ENCODE peak calls at places on chromosomes 13 and 19, in four cellular contexts. One of them, this sample, is unnamed.

GRCh38 chr13:113879506-113880360 is 15.9 kb upstream of the GAS6 start:
- DNase-seq in heart left ventricle: no peak
- DNase-seq in upper lobe of right lung: no peak
- DNase-seq in CD4-positive, alpha-beta memory T cell: no peak
- DNase-seq in this sample: no peak

GRCh38 chr19:54128796-54129616 is 8.6 kb upstream of the CNOT3 start:
- DNase-seq in upper lobe of right lung: no peak
- DNase-seq in CD4-positive, alpha-beta memory T cell: no peak
- DNase-seq in heart left ventricle: no peak
- DNase-seq in this sample: no peak

GRCh38 chr13:59488436-59488835 is 675.3 kb downstream of the DIAPH3 start:
- DNase-seq in heart left ventricle: no peak
- DNase-seq in CD4-positive, alpha-beta memory T cell: no peak
- DNase-seq in upper lobe of right lung: no peak
- DNase-seq in this sample: no peak

GRCh38 chr13:77359171-77359570 is 32.3 kb upstream of the MYCBP2 start:
- DNase-seq in CD4-positive, alpha-beta memory T cell: no peak
- DNase-seq in upper lobe of right lung: no peak
- DNase-seq in heart left ventricle: no peak
- DNase-seq in this sample: no peak

GRCh38 chr13:84867246-84867645 is 932.0 kb downstream of the SLITRK6 start:
- DNase-seq in CD4-positive, alpha-beta memory T cell: no peak
- DNase-seq in upper lobe of right lung: no peak
- DNase-seq in heart left ventricle: no peak
- DNase-seq in this sample: no peak

GRCh38 chr13:97892717-97893116 is 60.8 kb upstream of the IPO5 start:
- DNase-seq in upper lobe of right lung: no peak
- DNase-seq in heart left ventricle: no peak
- DNase-seq in CD4-positive, alpha-beta memory T cell: no peak
- DNase-seq in this sample: no peak

GRCh38 chr13:106393776-106394175 is 141.7 kb downstream of the EFNB2 start:
- DNase-seq in CD4-positive, alpha-beta memory T cell: no peak
- DNase-seq in heart left ventricle: no peak
- DNase-seq in upper lobe of right lung: no peak
- DNase-seq in this sample: no peak

GRCh38 chr19:41694831-41695635 is 7.0 kb upstream of the CEACAM7 start:
- DNase-seq in heart left ventricle: no peak
- DNase-seq in CD4-positive, alpha-beta memory T cell: no peak
- DNase-seq in upper lobe of right lung: peak
- DNase-seq in this sample: no peak

GRCh38 chr13:23598371-23598770 is 28.2 kb downstream of the TNFRSF19 start:
- DNase-seq in CD4-positive, alpha-beta memory T cell: no peak
- DNase-seq in upper lobe of right lung: no peak
- DNase-seq in heart left ventricle: no peak
- DNase-seq in this sample: no peak

GRCh38 chr13:105442941-105443340 is 1092.5 kb downstream of the EFNB2 start:
- DNase-seq in upper lobe of right lung: no peak
- DNase-seq in heart left ventricle: no peak
- DNase-seq in CD4-positive, alpha-beta memory T cell: no peak
- DNase-seq in this sample: no peak

GRCh38 chr19:15188851-15189250 is 11.9 kb downstream of the NOTCH3 start:
- DNase-seq in heart left ventricle: no peak
- DNase-seq in upper lobe of right lung: no peak
- DNase-seq in CD4-positive, alpha-beta memory T cell: no peak
- DNase-seq in this sample: no peak

GRCh38 chr13:63094069-63094468 is 1678.4 kb upstream of the PCDH20 start:
- DNase-seq in upper lobe of right lung: no peak
- DNase-seq in heart left ventricle: no peak
- DNase-seq in CD4-positive, alpha-beta memory T cell: no peak
- DNase-seq in this sample: no peak

GRCh38 chr13:71879129-71879535 is 12.1 kb upstream of the DACH1 start:
- DNase-seq in heart left ventricle: no peak
- DNase-seq in upper lobe of right lung: no peak
- DNase-seq in CD4-positive, alpha-beta memory T cell: no peak
- DNase-seq in this sample: no peak

GRCh38 chr19:17883627-17884413 is 12.1 kb downstream of the SLC5A5 start:
- DNase-seq in upper lobe of right lung: no peak
- DNase-seq in heart left ventricle: no peak
- DNase-seq in CD4-positive, alpha-beta memory T cell: no peak
- DNase-seq in this sample: no peak

GRCh38 chr13:98643479-98643878 is 66.6 kb upstream of the STK24 start:
- DNase-seq in heart left ventricle: no peak
- DNase-seq in CD4-positive, alpha-beta memory T cell: no peak
- DNase-seq in upper lobe of right lung: no peak
- DNase-seq in this sample: no peak

DNA sequence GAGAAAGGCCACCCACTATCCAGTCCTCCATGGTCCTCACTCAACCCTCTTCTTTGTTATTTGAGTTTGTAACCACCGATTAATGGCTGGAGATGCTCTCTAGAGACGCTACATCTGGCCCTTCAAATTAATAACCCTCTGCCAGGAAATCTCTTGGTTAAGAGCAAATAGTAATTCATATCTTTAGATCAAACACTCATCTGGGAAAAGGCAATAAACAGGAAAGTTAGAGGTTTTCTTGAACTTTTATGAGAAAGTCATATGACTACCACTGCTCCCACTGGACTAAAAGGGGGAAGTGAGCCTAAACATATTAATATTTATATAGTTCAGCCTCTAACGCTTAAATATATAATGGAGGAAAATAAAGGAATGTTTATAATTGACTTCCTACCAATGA is 2.9 kb downstream of the TBC1D4 start:
- DNase-seq in upper lobe of right lung: no peak
- DNase-seq in CD4-positive, alpha-beta memory T cell: no peak
- DNase-seq in heart left ventricle: no peak
- DNase-seq in this sample: no peak
- H3K27ac ChIP-seq in upper lobe of right lung: no peak
- H3K27ac ChIP-seq in CD4-positive, alpha-beta memory T cell: no peak
- H3K27ac ChIP-seq in heart left ventricle: peak
- H3K27ac ChIP-seq in this sample: peak

GRCh38 chr19:38320969-38321339 is 1.3 kb downstream of the KCNK6 start:
- DNase-seq in upper lobe of right lung: no peak
- DNase-seq in heart left ventricle: no peak
- DNase-seq in CD4-positive, alpha-beta memory T cell: no peak
- DNase-seq in this sample: no peak

GRCh38 chr19:38318595-38319142 is 976 bp upstream of the KCNK6 start:
- DNase-seq in CD4-positive, alpha-beta memory T cell: no peak
- DNase-seq in upper lobe of right lung: no peak
- DNase-seq in heart left ventricle: peak
- DNase-seq in this sample: no peak

GRCh38 chr19:38321646-38322323 is 2.1 kb downstream of the KCNK6 start:
- DNase-seq in heart left ventricle: peak
- DNase-seq in upper lobe of right lung: no peak
- DNase-seq in CD4-positive, alpha-beta memory T cell: no peak
- DNase-seq in this sample: no peak

GRCh38 chr19:38317104-38317612 is 1.4 kb upstream of the YIF1B start:
- DNase-seq in upper lobe of right lung: no peak
- DNase-seq in CD4-positive, alpha-beta memory T cell: peak
- DNase-seq in heart left ventricle: no peak
- DNase-seq in this sample: no peak

GRCh38 chr19:38319421-38320258 is at the start of gene KCNK6:
- DNase-seq in upper lobe of right lung: peak
- DNase-seq in heart left ventricle: peak
- DNase-seq in CD4-positive, alpha-beta memory T cell: peak
- DNase-seq in this sample: no peak
- H3K27ac ChIP-seq in upper lobe of right lung: peak
- H3K27ac ChIP-seq in heart left ventricle: peak
- H3K27ac ChIP-seq in CD4-positive, alpha-beta memory T cell: peak
- H3K27ac ChIP-seq in this sample: peak

GRCh38 chr13:43196171-43196611 is 172.8 kb downstream of the DNAJC15 start:
- DNase-seq in CD4-positive, alpha-beta memory T cell: no peak
- DNase-seq in heart left ventricle: peak
- DNase-seq in upper lobe of right lung: no peak
- DNase-seq in this sample: peak

GRCh38 chr13:43196750-43197149 is 173.4 kb downstream of the DNAJC15 start:
- DNase-seq in heart left ventricle: no peak
- DNase-seq in upper lobe of right lung: no peak
- DNase-seq in CD4-positive, alpha-beta memory T cell: no peak
- DNase-seq in this sample: no peak

GRCh38 chr13:43195112-43195511 is 171.7 kb downstream of the DNAJC15 start:
- DNase-seq in upper lobe of right lung: no peak
- DNase-seq in heart left ventricle: no peak
- DNase-seq in CD4-positive, alpha-beta memory T cell: no peak
- DNase-seq in this sample: no peak

GRCh38 chr13:43193789-43194188 is 170.4 kb downstream of the DNAJC15 start:
- DNase-seq in heart left ventricle: no peak
- DNase-seq in CD4-positive, alpha-beta memory T cell: no peak
- DNase-seq in upper lobe of right lung: no peak
- DNase-seq in this sample: no peak

GRCh38 chr13:43195551-43195950 is 172.2 kb downstream of the DNAJC15 start:
- DNase-seq in heart left ventricle: no peak
- DNase-seq in upper lobe of right lung: no peak
- DNase-seq in CD4-positive, alpha-beta memory T cell: no peak
- DNase-seq in this sample: no peak
- H3K27ac ChIP-seq in heart left ventricle: no peak
- H3K27ac ChIP-seq in upper lobe of right lung: no peak
- H3K27ac ChIP-seq in CD4-positive, alpha-beta memory T cell: no peak
- H3K27ac ChIP-seq in this sample: no peak

GRCh38 chr13:51793570-51794273 is 10.2 kb downstream of the DHRS12 start:
- DNase-seq in upper lobe of right lung: no peak
- DNase-seq in CD4-positive, alpha-beta memory T cell: no peak
- DNase-seq in heart left ventricle: no peak
- DNase-seq in this sample: no peak
- H3K27ac ChIP-seq in upper lobe of right lung: no peak
- H3K27ac ChIP-seq in CD4-positive, alpha-beta memory T cell: no peak
- H3K27ac ChIP-seq in heart left ventricle: no peak
- H3K27ac ChIP-seq in this sample: no peak

GRCh38 chr13:27264648-27265047 is 6.0 kb upstream of the RASL11A start:
- DNase-seq in CD4-positive, alpha-beta memory T cell: no peak
- DNase-seq in heart left ventricle: no peak
- DNase-seq in upper lobe of right lung: no peak
- DNase-seq in this sample: no peak
- H3K27ac ChIP-seq in CD4-positive, alpha-beta memory T cell: no peak
- H3K27ac ChIP-seq in heart left ventricle: peak
- H3K27ac ChIP-seq in upper lobe of right lung: no peak
- H3K27ac ChIP-seq in this sample: peak

GRCh38 chr19:35751839-35752745 is 3.7 kb downstream of the LIN37 start:
- DNase-seq in upper lobe of right lung: no peak
- DNase-seq in CD4-positive, alpha-beta memory T cell: no peak
- DNase-seq in heart left ventricle: peak
- DNase-seq in this sample: no peak

GRCh38 chr19:35754365-35755139 is 2.3 kb downstream of the HSPB6 start:
- DNase-seq in upper lobe of right lung: no peak
- DNase-seq in CD4-positive, alpha-beta memory T cell: no peak
- DNase-seq in heart left ventricle: no peak
- DNase-seq in this sample: no peak

GRCh38 chr19:35752746-35753350 is 4.0 kb downstream of the HSPB6 start:
- DNase-seq in heart left ventricle: no peak
- DNase-seq in upper lobe of right lung: no peak
- DNase-seq in CD4-positive, alpha-beta memory T cell: no peak
- DNase-seq in this sample: no peak

GRCh38 chr19:35755160-35755549 is 1.7 kb downstream of the HSPB6 start:
- DNase-seq in CD4-positive, alpha-beta memory T cell: no peak
- DNase-seq in upper lobe of right lung: peak
- DNase-seq in heart left ventricle: no peak
- DNase-seq in this sample: no peak

DNA sequence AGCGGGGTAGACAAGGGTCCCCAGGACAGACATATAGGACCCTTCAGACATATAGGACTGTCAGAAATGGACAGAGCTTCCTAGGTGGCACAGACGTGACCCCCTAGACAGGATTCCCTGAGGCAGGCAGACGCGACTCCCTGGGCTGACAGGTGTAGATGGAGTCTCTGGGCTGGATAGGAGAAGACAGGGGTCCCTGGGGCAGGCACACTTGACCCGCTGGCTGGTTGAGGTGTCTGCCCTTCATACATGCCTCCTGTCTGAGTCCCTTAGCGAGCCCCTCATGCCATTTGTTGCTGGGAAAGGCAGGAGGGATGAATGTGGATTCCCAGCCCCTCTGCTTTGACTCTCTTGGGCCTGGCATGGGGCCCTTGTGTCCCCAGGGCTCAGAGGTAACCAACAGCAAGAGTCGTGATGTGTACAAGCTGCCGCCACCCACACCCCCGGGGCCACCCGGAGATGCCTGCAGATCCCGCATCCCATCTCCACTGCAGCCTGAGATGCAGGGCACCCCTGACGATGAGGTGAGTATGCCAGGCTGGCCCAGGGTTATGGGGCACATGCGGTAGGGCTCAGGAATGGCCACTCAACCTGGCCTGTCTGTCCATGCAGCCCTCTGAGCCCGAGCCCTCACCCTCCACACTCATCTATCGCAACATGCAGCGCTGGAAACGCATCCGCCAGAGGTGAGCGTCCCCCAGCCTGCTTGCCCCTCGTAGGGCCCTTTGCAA is 3.0 kb downstream of the HSPB6 start:
- DNase-seq in CD4-positive, alpha-beta memory T cell: no peak
- DNase-seq in heart left ventricle: no peak
- DNase-seq in upper lobe of right lung: no peak
- DNase-seq in this sample: no peak
- H3K27ac ChIP-seq in CD4-positive, alpha-beta memory T cell: no peak
- H3K27ac ChIP-seq in heart left ventricle: no peak
- H3K27ac ChIP-seq in upper lobe of right lung: no peak
- H3K27ac ChIP-seq in this sample: peak

DNA sequence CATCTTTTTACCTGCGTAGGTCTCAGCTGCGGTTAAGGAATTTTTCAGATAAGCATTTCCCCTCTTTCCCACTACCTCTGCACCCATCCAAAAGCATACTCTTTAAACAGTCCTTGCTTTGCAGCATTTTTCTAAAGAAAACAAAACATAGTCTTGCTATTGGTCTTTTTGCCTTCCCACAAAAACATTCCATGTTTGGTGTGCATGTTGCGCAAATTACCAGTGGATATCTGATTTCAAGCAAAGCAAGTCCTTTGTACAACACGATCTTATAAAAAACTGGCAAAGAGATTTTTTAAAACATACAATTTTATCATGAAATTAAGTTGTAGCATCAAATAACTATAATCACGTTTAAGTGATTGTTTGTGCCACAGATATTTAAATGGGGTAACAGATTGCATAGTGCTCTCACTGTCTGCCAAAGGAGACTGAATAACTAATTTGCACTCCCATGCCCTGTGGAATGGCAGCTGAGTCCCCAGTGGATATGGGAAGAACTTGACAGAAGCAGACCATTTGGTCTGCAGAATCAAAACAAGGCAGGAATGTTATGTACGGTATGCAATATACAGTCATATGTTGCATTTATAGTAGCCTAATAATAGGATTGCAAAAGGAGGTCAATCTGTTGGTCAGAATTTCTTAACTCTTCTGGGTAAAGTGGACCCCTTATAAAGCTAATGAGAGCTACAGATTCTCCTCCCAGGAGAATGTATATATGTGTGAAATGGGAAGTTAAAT is 285.7 kb downstream of the TBC1D4 start:
- DNase-seq in upper lobe of right lung: no peak
- DNase-seq in heart left ventricle: no peak
- DNase-seq in CD4-positive, alpha-beta memory T cell: no peak
- DNase-seq in this sample: no peak
- H3K27ac ChIP-seq in upper lobe of right lung: no peak
- H3K27ac ChIP-seq in heart left ventricle: peak
- H3K27ac ChIP-seq in CD4-positive, alpha-beta memory T cell: no peak
- H3K27ac ChIP-seq in this sample: peak

This sample was measured in gastrocnemius medialis.